ENCODE peak calls at places on chromosomes 6 and 20, in six cellular contexts. X, Q, D, L, E and V are unnamed samples. For H3K27me3, the result is how much of the 10 kb centered on the place peaks cover.

GRCh38 chr20:2509794-2510193 is 1.1 kb upstream of the ZNF343 start:
- DNase-seq in X (no peak), Q (no peak), D (no peak), L (no peak), E (no peak), V (no peak)

GRCh38 chr6:151900256-151900655 is 92.8 kb downstream of the ESR1 start:
- DNase-seq in X (no peak), Q (no peak), D (no peak), L (no peak), E (no peak), V (no peak)

GRCh38 chr6:166629628-166630027 is 2.6 kb upstream of the RPS6KA2 start:
- DNase-seq in X (peak), Q (no peak), D (no peak), L (no peak), E (no peak), V (no peak)

GRCh38 chr20:50658804-50659380 is 32.5 kb downstream of the RIPOR3 start:
- DNase-seq in X (no peak), Q (no peak), D (no peak), L (no peak), E (no peak), V (no peak)

GRCh38 chr6:97621111-97621510 is 338.1 kb upstream of the MMS22L start:
- DNase-seq in X (no peak), Q (no peak), D (no peak), L (no peak), E (no peak), V (no peak)

GRCh38 chr20:25195962-25196700 is 619 bp downstream of the ENTPD6 start:
- DNase-seq in X (no peak), Q (no peak), D (peak), L (no peak), E (no peak), V (no peak)

GRCh38 chr20:51440589-51440988 is 101.9 kb downstream of the NFATC2 start:
- DNase-seq in X (no peak), Q (no peak), D (no peak), L (no peak), E (no peak), V (no peak)

GRCh38 chr20:11373391-11373790 is 544.3 kb upstream of the BTBD3 start:
- DNase-seq in X (peak), Q (no peak), D (no peak), L (no peak), E (no peak), V (no peak)

GRCh38 chr6:156991971-156992370 is 214.8 kb downstream of the ARID1B start:
- DNase-seq in X (peak), Q (no peak), D (no peak), L (no peak), E (no peak), V (no peak)

GRCh38 chr20:3704085-3704484 is 8.3 kb downstream of the SIGLEC1 start:
- DNase-seq in X (no peak), Q (no peak), D (no peak), L (no peak), E (no peak), V (no peak)

GRCh38 chr20:38152175-38153010 is 12.7 kb downstream of the TGM2 start:
- DNase-seq in X (peak), Q (peak), D (peak), L (no peak), E (no peak), V (peak)

GRCh38 chr6:150306290-150306689 is 62.5 kb upstream of the IYD start:
- DNase-seq in X (no peak), Q (no peak), D (no peak), L (no peak), E (no peak), V (no peak)

GRCh38 chr6:46138281-46138680 is 8.5 kb downstream of the ENPP4 start:
- DNase-seq in X (no peak), Q (no peak), D (no peak), L (no peak), E (no peak), V (no peak)

GRCh38 chr6:161011509-161012480 is 20.2 kb downstream of the MAP3K4 start:
- DNase-seq in X (peak), Q (no peak), D (no peak), L (peak), E (no peak), V (no peak)

GRCh38 chr6:91135406-91135805 is 548.5 kb upstream of the MAP3K7 start:
- DNase-seq in X (no peak), Q (no peak), D (no peak), L (no peak), E (no peak), V (no peak)
- H3K27me3 ChIP-seq in X (under half), Q (under half), D (under half), L (under half), E (under half), V (under half)

GRCh38 chr6:10884245-10884972 is 2.4 kb upstream of the SYCP2L start:
- DNase-seq in X (no peak), Q (no peak), D (no peak), L (peak), E (no peak), V (no peak)
- H3K27me3 ChIP-seq in X (under half), Q (under half), D (half or more), L (half or more), E (under half), V (half or more)

GRCh38 chr20:63499333-63499969 is 568 bp upstream of the EEF1A2 start:
- DNase-seq in X (no peak), Q (no peak), D (no peak), L (no peak), E (no peak), V (no peak)

GRCh38 chr20:63496404-63497120 is 2.3 kb downstream of the EEF1A2 start:
- DNase-seq in X (no peak), Q (peak), D (no peak), L (no peak), E (no peak), V (no peak)

GRCh38 chr20:63497138-63497945 is 1.5 kb downstream of the EEF1A2 start:
- DNase-seq in X (no peak), Q (no peak), D (no peak), L (no peak), E (no peak), V (no peak)

GRCh38 chr20:63498950-63499332 is at the start of gene EEF1A2:
- DNase-seq in X (no peak), Q (no peak), D (peak), L (no peak), E (peak), V (peak)

GRCh38 chr20:63497946-63498935 is 642 bp downstream of the EEF1A2 start:
- DNase-seq in X (peak), Q (peak), D (peak), L (no peak), E (no peak), V (peak)
- H3K27me3 ChIP-seq in X (under half), Q (under half), D (half or more), L (under half), E (under half), V (under half)

GRCh38 chr6:68901044-68901443 is 266.0 kb downstream of the ADGRB3 start:
- DNase-seq in X (no peak), Q (no peak), D (no peak), L (no peak), E (no peak), V (no peak)

GRCh38 chr6:68892432-68892831 is 257.4 kb downstream of the ADGRB3 start:
- DNase-seq in X (peak), Q (no peak), D (no peak), L (no peak), E (no peak), V (no peak)

GRCh38 chr6:68891419-68891818 is 256.3 kb downstream of the ADGRB3 start:
- DNase-seq in X (peak), Q (no peak), D (no peak), L (no peak), E (no peak), V (no peak)

DNA sequence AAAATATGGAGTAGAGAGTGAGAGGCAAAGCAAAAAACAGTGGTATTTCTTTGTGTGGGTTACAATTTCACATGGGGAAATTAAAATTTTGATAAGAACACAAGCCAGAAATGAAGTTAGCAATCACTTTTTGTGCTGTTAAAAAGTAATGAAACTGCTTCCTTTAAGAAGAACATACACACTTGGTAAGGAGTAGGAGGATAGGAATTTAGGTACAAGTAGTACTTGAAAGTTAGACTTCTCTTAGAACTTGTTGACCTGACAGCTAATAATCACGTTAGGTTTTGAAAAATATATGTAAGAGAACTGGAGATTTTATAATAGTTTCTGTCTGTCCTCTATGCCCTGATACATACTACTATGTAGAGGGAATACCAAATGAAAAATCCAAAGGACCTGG is 260.8 kb downstream of the ADGRB3 start:
- DNase-seq in X (no peak), Q (no peak), D (no peak), L (no peak), E (no peak), V (no peak)
- H3K27me3 ChIP-seq in X (under half), Q (under half), D (under half), L (under half), E (under half), V (under half)

GRCh38 chr6:168087436-168088160 is 8.6 kb upstream of the FRMD1 start:
- DNase-seq in X (no peak), Q (no peak), D (no peak), L (no peak), E (no peak), V (no peak)

GRCh38 chr6:168090706-168091105 is 11.7 kb upstream of the FRMD1 start:
- DNase-seq in X (no peak), Q (no peak), D (no peak), L (no peak), E (no peak), V (no peak)

GRCh38 chr6:168088161-168089106 is 9.4 kb upstream of the FRMD1 start:
- DNase-seq in X (peak), Q (peak), D (no peak), L (peak), E (no peak), V (no peak)

GRCh38 chr6:168090064-168090690 is 11.2 kb upstream of the FRMD1 start:
- DNase-seq in X (no peak), Q (no peak), D (no peak), L (no peak), E (no peak), V (no peak)

DNA sequence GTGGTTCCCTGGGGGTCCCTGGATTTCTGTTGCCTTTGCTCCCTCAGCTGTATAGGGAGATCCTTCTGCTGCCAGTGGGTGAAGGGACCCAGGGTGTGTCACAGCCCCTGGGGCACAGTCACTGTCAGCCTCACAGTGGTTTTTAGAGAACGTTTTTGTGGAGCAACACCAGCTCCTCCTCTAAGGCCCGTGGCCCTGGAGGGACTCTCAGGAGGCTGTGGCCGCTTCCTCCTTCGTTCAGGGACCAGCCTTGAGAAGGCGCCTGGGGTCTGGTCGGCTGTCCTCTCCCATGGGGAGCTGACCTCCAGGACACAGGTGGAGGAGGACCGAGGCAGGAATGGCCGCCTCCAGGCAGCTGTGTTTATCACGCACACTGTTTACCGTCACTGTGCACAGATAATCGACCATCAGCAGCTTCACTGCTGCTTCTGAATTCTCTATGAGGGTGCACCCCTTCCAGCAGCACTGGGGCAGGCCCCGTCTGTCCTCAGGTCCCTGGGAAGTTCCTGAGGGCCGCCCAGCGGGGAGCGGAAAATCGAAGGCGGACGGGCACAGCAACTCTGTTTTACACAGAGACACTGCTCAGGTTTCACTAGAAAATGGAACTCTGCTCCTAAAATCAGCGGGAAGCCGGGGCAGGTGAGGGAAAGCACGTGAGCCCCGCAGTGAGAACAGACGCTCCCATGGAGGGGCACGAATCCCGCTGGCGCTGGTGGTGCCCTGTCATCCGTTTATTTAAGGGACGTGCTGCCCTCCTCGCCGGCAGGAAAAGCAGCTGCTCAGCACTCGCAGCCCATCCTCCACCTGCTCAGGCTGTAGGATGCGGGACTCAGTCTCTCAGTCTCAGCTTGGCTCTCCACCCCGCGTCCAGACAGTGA is 10.4 kb upstream of the FRMD1 start:
- DNase-seq in X (no peak), Q (no peak), D (no peak), L (no peak), E (no peak), V (no peak)
- H3K27me3 ChIP-seq in X (under half), Q (under half), D (under half), L (under half), E (under half), V (under half)

DNA sequence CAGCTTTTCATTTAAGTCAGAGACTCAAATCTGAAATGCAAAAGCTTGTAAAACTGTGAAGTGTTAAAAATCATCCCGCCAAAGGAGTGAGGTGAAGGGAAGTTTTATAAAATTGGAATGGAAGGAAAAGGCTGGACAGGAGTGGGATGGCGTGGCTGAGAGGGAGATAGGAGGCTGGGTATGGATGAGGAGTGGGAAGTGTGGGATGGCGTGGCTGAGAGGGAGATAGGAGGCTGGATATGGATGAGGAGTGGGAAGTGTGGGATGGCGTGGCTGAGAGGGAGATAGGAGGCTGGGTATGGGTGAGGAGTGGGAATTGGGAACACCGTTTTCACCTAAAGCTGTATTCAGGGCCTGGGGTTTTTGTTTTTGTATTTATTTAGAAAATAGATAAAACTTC is 59.4 kb upstream of the NKX2-2 start:
- DNase-seq in X (no peak), Q (no peak), D (no peak), L (no peak), E (no peak), V (no peak)
- H3K27me3 ChIP-seq in X (under half), Q (under half), D (under half), L (under half), E (under half), V (under half)

GRCh38 chr6:40328376-40328987 is 258.7 kb downstream of the LRFN2 start:
- DNase-seq in X (no peak), Q (no peak), D (no peak), L (no peak), E (no peak), V (peak)

GRCh38 chr6:40325791-40326190 is 261.4 kb downstream of the LRFN2 start:
- DNase-seq in X (no peak), Q (no peak), D (no peak), L (no peak), E (no peak), V (no peak)

GRCh38 chr6:40330301-40330721 is 256.9 kb downstream of the LRFN2 start:
- DNase-seq in X (no peak), Q (no peak), D (no peak), L (no peak), E (no peak), V (no peak)

GRCh38 chr6:40326689-40327404 is 260.3 kb downstream of the LRFN2 start:
- DNase-seq in X (no peak), Q (no peak), D (no peak), L (no peak), E (no peak), V (no peak)

DNA sequence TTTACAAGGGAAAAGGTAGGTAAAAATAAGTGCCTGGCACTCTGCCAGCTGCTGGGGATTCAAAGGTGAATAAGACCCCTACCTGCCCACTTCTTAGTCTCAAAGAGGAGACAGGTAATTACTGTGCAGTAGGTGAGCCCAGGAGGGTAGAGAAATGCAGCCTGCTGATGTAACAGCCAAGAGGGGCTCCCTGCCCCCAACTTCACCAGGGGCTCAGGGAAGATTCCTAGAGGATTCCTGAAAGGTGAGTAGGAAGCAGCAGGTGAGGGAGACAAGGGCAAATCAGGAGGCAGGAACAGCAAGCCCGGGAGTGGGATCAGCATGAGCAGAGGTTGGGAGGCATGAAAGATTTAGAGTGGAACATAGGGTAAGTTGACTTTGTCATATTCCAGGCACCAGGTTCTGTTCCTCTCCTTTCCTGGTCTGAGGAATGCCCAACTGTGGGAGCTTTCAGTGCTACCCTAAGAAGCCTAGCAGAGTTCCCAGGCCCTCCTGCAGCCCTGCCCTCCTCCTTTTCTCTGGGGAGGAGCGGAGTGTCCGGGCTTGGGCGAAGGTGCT is 258.1 kb downstream of the LRFN2 start:
- DNase-seq in X (no peak), Q (no peak), D (no peak), L (no peak), E (no peak), V (no peak)
- H3K27me3 ChIP-seq in X (under half), Q (under half), D (under half), L (under half), E (under half), V (under half)

GRCh38 chr6:87806635-87807034 is 104.6 kb upstream of the AKIRIN2 start:
- DNase-seq in X (no peak), Q (no peak), D (no peak), L (no peak), E (no peak), V (no peak)

GRCh38 chr6:87803784-87804183 is 101.8 kb upstream of the AKIRIN2 start:
- DNase-seq in X (no peak), Q (no peak), D (no peak), L (no peak), E (no peak), V (no peak)

GRCh38 chr6:87807423-87807978 is 105.5 kb upstream of the AKIRIN2 start:
- DNase-seq in X (no peak), Q (no peak), D (no peak), L (no peak), E (no peak), V (no peak)

GRCh38 chr6:87806098-87806497 is 104.1 kb upstream of the AKIRIN2 start:
- DNase-seq in X (no peak), Q (no peak), D (no peak), L (no peak), E (no peak), V (no peak)

DNA sequence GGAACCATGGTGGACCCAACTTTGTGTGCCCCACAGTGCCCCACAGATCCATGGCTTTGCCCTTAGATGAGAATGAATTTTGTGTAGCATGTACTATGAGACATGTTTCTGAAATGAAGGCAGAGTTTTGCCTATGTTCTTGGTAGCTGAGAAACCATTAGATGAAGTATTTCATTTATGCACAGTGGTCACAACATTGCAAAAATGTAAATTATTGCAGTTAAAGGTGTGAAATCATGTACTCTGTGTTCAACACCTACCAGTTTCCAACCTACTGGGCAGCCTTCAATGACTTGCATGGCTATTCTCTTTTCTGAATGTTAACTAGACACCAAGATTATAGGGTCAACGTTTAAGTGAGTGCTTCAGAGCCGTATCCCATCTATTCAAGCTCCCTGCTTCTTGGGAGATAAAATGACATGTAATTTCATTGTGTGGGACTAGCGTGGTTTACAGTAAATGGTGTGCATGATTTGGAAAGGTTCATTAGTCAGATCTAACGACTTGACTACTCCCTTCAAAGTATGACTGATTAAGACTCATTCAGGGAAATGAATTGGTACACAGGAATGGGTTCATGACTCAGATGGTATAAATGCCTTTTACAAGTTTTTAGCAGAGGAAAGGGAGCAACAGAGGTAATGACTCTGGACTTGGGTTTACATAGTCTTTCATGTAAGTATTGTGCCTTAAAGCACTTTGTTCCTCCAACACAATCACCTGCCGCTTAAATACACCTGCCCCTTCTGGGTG is 106.1 kb upstream of the AKIRIN2 start:
- DNase-seq in X (no peak), Q (peak), D (no peak), L (no peak), E (no peak), V (no peak)
- H3K27me3 ChIP-seq in X (under half), Q (under half), D (under half), L (under half), E (under half), V (under half)

GRCh38 chr20:977021-977420 is 25.1 kb downstream of the RSPO4 start:
- DNase-seq in X (no peak), Q (no peak), D (no peak), L (no peak), E (no peak), V (no peak)

GRCh38 chr20:986733-987355 is 15.3 kb downstream of the RSPO4 start:
- DNase-seq in X (no peak), Q (no peak), D (no peak), L (no peak), E (no peak), V (no peak)

GRCh38 chr20:987677-988076 is 14.4 kb downstream of the RSPO4 start:
- DNase-seq in X (no peak), Q (no peak), D (no peak), L (no peak), E (no peak), V (no peak)

GRCh38 chr20:982754-983153 is 19.4 kb downstream of the RSPO4 start:
- DNase-seq in X (no peak), Q (no peak), D (no peak), L (no peak), E (no peak), V (no peak)
- H3K27me3 ChIP-seq in X (under half), Q (under half), D (under half), L (under half), E (under half), V (under half)

DNA sequence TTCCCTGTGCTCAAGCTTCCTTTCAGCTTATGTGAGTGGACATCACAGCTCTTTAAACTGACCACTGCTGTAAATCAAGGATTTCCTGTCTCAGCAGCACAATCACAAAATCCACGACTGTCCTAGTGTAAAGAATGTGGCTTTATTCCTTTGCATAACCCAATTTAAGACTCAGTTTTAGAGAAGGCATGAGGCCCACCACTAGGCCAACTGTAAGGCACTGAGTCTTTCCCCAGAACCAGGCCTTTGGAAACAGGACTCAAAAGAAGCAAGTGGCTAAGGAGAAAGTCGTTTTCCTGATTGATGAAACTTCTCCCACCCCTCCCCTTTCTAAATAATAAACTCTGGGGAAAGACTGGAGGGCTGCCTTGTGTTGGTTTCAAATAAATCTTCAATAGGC is 3.7 kb downstream of the OLIG3 start:
- DNase-seq in X (no peak), Q (no peak), D (no peak), L (no peak), E (no peak), V (no peak)
- H3K27me3 ChIP-seq in X (half or more), Q (under half), D (half or more), L (half or more), E (half or more), V (half or more)